ENCODE peak calls at places on chromosome 14, in four cellular contexts. S is AG04450, L is MCF 10A, J is GM12864. K is an unnamed sample.

GRCh38 chr14:102183922-102184677 is 44.4 kb downstream of the WDR20 start:
- DNase-seq in S (no peak), L (no peak), J (no peak), K (no peak)

GRCh38 chr14:67704018-67704417 is 2.3 kb downstream of the RDH12 start:
- DNase-seq in S (no peak), L (no peak), J (no peak), K (no peak)

GRCh38 chr14:61103541-61104339 is 122.7 kb downstream of the SLC38A6 start:
- DNase-seq in S (peak), L (peak), J (peak), K (peak)

GRCh38 chr14:91373591-91374245 is 43.9 kb downstream of the CCDC88C start:
- DNase-seq in S (no peak), L (no peak), J (peak), K (peak)

GRCh38 chr14:64636208-64636979 is 67.8 kb upstream of the PLEKHG3 start:
- DNase-seq in S (no peak), L (peak), J (no peak), K (peak)

GRCh38 chr14:92917041-92917940 is 5.7 kb upstream of the CHGA start:
- DNase-seq in S (no peak), L (no peak), J (no peak), K (no peak)

GRCh38 chr14:33393895-33394405 is 455.3 kb downstream of the NPAS3 start:
- DNase-seq in S (no peak), L (no peak), J (no peak), K (no peak)

GRCh38 chr14:65594153-65594881 is 181.8 kb downstream of the FUT8 start:
- DNase-seq in S (no peak), L (no peak), J (no peak), K (no peak)

GRCh38 chr14:23434488-23435219 is 806 bp downstream of the MYH7 start:
- DNase-seq in S (no peak), L (no peak), J (no peak), K (no peak)

GRCh38 chr14:68890173-68890931 is 88.8 kb downstream of the ACTN1 start:
- DNase-seq in S (no peak), L (no peak), J (no peak), K (no peak)

GRCh38 chr14:92729632-92730358 is 18.6 kb downstream of the LGMN start:
- DNase-seq in S (peak), L (peak), J (no peak), K (peak)

GRCh38 chr14:23861666-23862065 is 91.9 kb upstream of the DHRS4 start:
- DNase-seq in S (no peak), L (peak), J (no peak), K (no peak)

GRCh38 chr14:96139879-96140278 is 64.8 kb upstream of the BDKRB2 start:
- DNase-seq in S (no peak), L (no peak), J (no peak), K (no peak)

GRCh38 chr14:104678346-104678745 is 11.1 kb upstream of the INF2 start:
- DNase-seq in S (no peak), L (no peak), J (no peak), K (no peak)

GRCh38 chr14:36941783-36942521 is 230.5 kb downstream of the SLC25A21 start:
- DNase-seq in S (no peak), L (peak), J (peak), K (peak)

GRCh38 chr14:94144765-94145164 is 15.4 kb upstream of the IFI27L2 start:
- DNase-seq in S (no peak), L (no peak), J (no peak), K (no peak)

GRCh38 chr14:34120185-34120977 is 169.5 kb upstream of the EGLN3 start:
- DNase-seq in S (no peak), L (no peak), J (no peak), K (no peak)

GRCh38 chr14:67221248-67221981 is 19.8 kb upstream of the PALS1 start:
- DNase-seq in S (peak), L (peak), J (no peak), K (no peak)

GRCh38 chr14:22976620-22977433 is 5.5 kb downstream of the AJUBA start:
- DNase-seq in S (no peak), L (peak), J (no peak), K (no peak)

GRCh38 chr14:96135285-96135684 is 69.4 kb upstream of the BDKRB2 start:
- DNase-seq in S (no peak), L (no peak), J (no peak), K (no peak)

DNA sequence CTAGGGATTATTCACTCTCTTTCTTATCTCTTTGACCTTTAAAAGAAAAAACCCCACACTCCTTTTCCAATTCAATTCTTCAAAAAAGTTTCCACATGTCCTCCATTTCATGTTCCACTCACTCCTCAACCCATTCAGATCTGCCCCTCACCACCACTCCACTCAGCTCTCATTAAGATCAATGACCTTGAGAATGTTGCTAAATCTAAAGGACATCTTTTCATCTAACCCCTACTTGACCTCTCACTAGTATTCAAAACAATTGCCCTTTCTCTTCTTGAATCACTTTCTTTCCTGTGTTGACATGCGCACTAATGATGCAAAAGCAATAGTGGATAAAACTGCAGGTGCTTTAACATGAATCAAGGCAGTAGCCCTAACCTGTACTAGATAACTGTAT is 9.9 kb downstream of the HECTD1 start:
- DNase-seq in S (no peak), L (no peak), J (no peak), K (no peak)
- TF ChIP-seq CTCF in S (no peak), L (no peak), J (no peak), K (no peak)

DNA sequence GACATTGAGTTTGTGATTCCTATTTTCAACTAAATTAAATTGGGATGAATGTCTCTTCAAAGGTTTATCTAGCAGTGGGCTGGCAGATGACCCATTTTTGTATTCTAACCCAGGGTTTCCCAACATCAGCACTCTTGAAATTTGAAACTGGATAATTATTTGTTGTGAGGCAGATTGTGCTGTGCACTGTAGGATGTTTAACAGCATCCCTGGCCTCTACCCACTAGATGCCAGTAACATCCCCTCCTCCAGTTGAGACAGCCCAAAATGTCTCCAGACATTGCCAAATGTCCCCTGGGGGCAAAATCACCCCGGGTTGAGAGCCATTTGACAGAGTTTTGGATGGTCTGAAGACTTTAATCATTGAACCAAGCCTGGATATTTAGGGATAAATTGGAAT is 11.1 kb downstream of the DAAM1 start:
- DNase-seq in S (no peak), L (no peak), J (no peak), K (no peak)
- TF ChIP-seq CTCF in S (no peak), L (no peak), J (no peak), K (no peak)

DNA sequence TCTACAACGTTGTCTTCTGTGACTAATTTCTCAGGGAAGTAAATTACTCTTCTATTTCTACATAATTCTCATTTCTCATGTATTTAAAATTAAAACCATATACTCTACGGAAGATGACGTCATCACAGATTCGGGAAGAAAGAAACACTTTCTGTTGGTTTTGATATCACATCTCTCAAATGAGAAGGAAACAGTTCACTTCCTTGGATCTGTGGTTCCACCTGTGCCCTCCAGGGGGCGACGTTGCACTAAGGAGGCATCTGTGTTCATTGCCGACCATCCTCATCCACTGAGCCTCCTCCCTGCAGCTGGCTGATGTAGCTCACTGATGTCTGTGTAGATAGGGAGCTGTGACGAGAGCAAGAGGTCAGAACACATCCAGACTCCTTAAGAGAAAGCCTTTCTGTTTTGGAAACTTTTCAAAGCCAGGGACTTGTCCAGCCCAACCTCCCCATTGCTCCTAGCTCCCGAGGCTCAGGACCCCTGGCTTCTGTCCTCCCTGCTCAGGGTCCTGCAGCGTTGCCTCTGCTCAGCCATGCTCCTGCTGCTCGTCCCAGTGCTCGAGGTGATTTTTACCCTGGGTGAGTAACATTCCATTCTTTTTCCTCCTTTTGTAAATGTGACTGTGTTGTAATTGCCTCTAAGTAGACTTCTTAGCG is 172.7 kb upstream of the OR4E1 start:
- DNase-seq in S (no peak), L (peak), J (no peak), K (no peak)
- TF ChIP-seq CTCF in S (peak), L (peak), J (peak), K (peak)

GRCh38 chr14:51290132-51290531 is 50.1 kb downstream of the TMX1 start:
- DNase-seq in S (no peak), L (no peak), J (no peak), K (no peak)
- TF ChIP-seq CTCF in S (no peak), L (no peak), J (no peak), K (no peak)

DNA sequence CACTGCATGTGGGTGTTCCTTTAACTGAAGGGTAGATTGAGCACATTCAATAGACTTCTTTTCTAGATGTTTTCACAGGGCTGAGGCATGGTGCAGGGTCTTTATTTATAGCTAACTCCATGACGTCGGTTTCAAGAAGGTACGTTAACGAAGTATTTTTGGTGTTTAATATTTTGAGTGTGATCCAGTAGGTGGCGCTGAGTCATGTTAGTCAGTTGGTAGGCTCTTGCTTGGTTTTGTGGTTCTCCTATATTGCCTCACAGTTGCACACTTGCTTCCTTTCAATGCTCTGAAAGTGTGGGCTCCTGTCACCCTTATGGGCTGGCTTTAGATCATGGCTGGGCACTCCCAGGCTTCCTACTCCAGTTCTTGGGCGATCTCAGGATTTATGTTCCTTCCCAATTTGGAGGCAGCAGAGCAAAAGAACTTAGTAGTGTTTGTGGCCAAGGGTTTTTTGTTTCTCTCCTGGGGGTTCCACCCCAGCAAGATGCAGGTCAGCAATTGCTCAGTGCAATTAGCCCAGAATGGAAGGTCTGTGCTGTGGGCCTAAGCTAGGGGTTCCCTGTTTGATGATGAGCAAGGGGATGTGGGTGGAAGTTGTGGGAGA is 471.6 kb upstream of the FOXG1 start:
- DNase-seq in S (no peak), L (peak), J (no peak), K (no peak)
- TF ChIP-seq CTCF in S (no peak), L (peak), J (no peak), K (peak)

GRCh38 chr14:54564071-54564798 is 2.7 kb upstream of the SAMD4A start:
- DNase-seq in S (no peak), L (peak), J (no peak), K (peak)
- TF ChIP-seq CTCF in S (peak), L (peak), J (peak), K (peak)